ENCODE peak calls at places on chromosomes 13 and 19, in nine cellular contexts. N is GM23338, E is OCI-LY7, T is HCT116, L is SK-N-SH, M is GM23248, P is MM.1S, F is PC-3, W is neural progenitor cell. Y is an unnamed sample.

GRCh38 chr19:39820696-39821095 is 13.3 kb downstream of the DYRK1B start:
- DNase-seq in N (no peak), E (no peak), T (no peak), L (no peak), M (no peak), P (no peak), F (no peak), W (no peak), Y (no peak)

GRCh38 chr13:42804244-42804868 is 23.0 kb downstream of the FAM216B start:
- DNase-seq in N (no peak), E (no peak), T (no peak), L (no peak), M (no peak), P (peak; percentile 56), F (no peak), W (no peak), Y (no peak)

GRCh38 chr13:41954226-41954625 is 6.7 kb downstream of the VWA8 start:
- DNase-seq in N (no peak), E (no peak), T (no peak), L (no peak), M (no peak), P (no peak), F (no peak), W (no peak), Y (no peak)

GRCh38 chr19:15197275-15198005 is 3.4 kb downstream of the NOTCH3 start:
- DNase-seq in N (no peak), E (peak; percentile 60), T (no peak), L (peak; percentile 67), M (peak; percentile 37), P (no peak), F (no peak), W (no peak), Y (no peak)

GRCh38 chr19:52535831-52536800 is 8.6 kb downstream of the ZNF808 start:
- DNase-seq in N (peak; percentile 97), E (peak; percentile 92), T (no peak), L (peak; percentile 84), M (peak; percentile 94), P (no peak), F (no peak), W (peak; percentile 96), Y (peak; percentile 94)

GRCh38 chr13:44155422-44156293 is 218.0 kb upstream of the SERP2 start:
- DNase-seq in N (peak; percentile 38), E (no peak), T (no peak), L (no peak), M (peak; percentile 69), P (no peak), F (no peak), W (peak; percentile 31), Y (peak; percentile 83)

GRCh38 chr13:41075034-41075433 is 13.7 kb downstream of the WBP4 start:
- DNase-seq in N (peak; percentile 68), E (peak; percentile 66), T (no peak), L (peak; percentile 66), M (peak; percentile 69), P (peak; percentile 21), F (peak; percentile 46), W (peak; percentile 46), Y (peak; percentile 67)

GRCh38 chr19:1102407-1103106 is 1.2 kb upstream of the GPX4 start:
- DNase-seq in N (no peak), E (peak; percentile 43), T (peak; percentile 95), L (no peak), M (peak; percentile 98), P (no peak), F (peak; percentile 96), W (no peak), Y (peak; percentile 89)

GRCh38 chr13:20902438-20903163 is at the start of gene XPO4:
- DNase-seq in N (peak; percentile 89), E (peak; percentile 86), T (peak; percentile 36), L (peak; percentile 94), M (peak; percentile 95), P (peak; percentile 61), F (peak; percentile 86), W (peak; percentile 92), Y (peak; percentile 93)

GRCh38 chr13:90270231-90270630 is 1077.3 kb upstream of the MIR17HG start:
- DNase-seq in N (no peak), E (no peak), T (no peak), L (no peak), M (no peak), P (no peak), F (no peak), W (no peak), Y (no peak)

GRCh38 chr13:94121686-94122085 is 357.8 kb downstream of the DCT start:
- DNase-seq in N (no peak), E (no peak), T (no peak), L (no peak), M (peak; percentile 67), P (no peak), F (peak; percentile 32), W (no peak), Y (no peak)

GRCh38 chr19:44757057-44757734 is 8.7 kb downstream of the BCL3 start:
- DNase-seq in N (peak; percentile 49), E (no peak), T (no peak), L (peak; percentile 89), M (no peak), P (no peak), F (no peak), W (peak; percentile 66), Y (no peak)
- H2AFZ ChIP-seq in N (peak overlapping the region; percentile 91), E (no peak overlapping the region), T (no peak overlapping the region), L (no peak overlapping the region), M (no peak overlapping the region), P (no peak overlapping the region), F (no peak overlapping the region), W (peak overlapping the region; percentile 89), Y (no peak overlapping the region)

DNA sequence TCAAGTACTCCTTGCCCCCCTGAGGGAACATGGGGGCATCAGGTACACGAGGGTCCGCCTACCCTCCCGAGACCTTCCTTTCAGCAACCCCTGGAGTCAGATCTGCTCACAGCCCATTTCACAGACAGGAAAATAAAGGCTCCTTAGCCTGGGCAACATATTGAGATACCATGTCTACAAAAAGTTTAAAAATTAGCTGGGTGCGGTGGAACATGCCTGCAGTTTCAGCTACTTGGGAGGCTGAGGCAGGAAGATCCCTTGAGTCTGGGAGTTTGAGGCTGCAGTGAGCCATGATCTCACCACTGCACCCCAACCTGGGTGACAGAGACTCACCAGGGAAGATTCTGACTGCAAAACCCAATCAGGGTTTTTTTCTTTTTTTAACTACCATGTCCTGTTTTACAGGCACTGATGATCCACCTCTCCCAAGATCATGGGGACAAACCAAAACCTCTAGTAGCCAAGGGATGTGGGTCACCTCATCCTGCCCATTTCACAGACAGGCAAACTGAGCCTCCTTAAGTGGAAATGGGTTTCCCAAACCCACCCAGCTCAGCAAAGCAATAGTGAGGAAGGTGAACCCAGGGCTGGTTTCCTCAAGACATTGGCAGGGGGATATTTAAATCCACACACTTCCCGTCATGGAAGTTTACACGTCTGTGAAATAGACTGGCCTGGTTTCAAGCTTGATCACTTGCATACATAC is 6.4 kb upstream of the CDKN2D start:
- DNase-seq in N (no peak), E (no peak), T (no peak), L (no peak), M (peak; percentile 20), P (no peak), F (no peak), W (no peak), Y (no peak)
- TF ChIP-seq EZH2phosphoT487 in N (no peak), E (no peak), T (no peak), L (no peak), M (no peak), P (no peak), F (no peak), W (no peak), Y (no peak)

GRCh38 chr13:112331675-112332074 is 44.5 kb upstream of the SPACA7 start:
- DNase-seq in N (no peak), E (no peak), T (no peak), L (no peak), M (no peak), P (no peak), F (no peak), W (peak; percentile 69), Y (no peak)

GRCh38 chr13:112330066-112330465 is 46.1 kb upstream of the SPACA7 start:
- DNase-seq in N (no peak), E (no peak), T (no peak), L (no peak), M (no peak), P (no peak), F (no peak), W (no peak), Y (no peak)

GRCh38 chr13:112328936-112329335 is 47.2 kb upstream of the SPACA7 start:
- DNase-seq in N (no peak), E (no peak), T (no peak), L (no peak), M (no peak), P (no peak), F (no peak), W (no peak), Y (no peak)

GRCh38 chr13:112330479-112331407 is 45.4 kb upstream of the SPACA7 start:
- DNase-seq in N (peak; percentile 45), E (no peak), T (no peak), L (no peak), M (no peak), P (no peak), F (no peak), W (no peak), Y (no peak)

DNA sequence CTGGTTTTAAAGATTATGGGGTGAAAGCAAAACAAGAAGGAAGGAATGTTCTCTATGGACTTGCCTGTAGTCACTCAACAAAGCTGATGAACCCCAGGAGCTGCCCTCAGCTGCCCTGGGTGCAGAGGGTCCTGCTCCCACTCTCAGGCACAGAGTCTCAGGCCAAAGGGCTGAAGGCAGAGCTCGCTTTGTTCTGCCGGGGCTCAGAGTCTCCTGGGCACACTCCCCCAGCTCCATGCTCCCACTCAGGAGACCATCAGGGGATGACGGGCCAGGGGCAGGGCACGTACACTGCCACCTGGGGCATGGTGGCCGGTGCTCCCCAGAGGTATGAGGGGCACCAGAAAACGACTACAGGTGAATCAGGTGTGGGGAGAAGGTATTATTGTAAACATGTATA is 46.8 kb upstream of the SPACA7 start:
- DNase-seq in N (no peak), E (no peak), T (no peak), L (no peak), M (no peak), P (no peak), F (no peak), W (no peak), Y (no peak)
- H2AFZ ChIP-seq in N (no peak overlapping the region), E (no peak overlapping the region), T (no peak overlapping the region), L (no peak overlapping the region), M (no peak overlapping the region), P (no peak overlapping the region), F (no peak overlapping the region), W (no peak overlapping the region), Y (no peak overlapping the region)

DNA sequence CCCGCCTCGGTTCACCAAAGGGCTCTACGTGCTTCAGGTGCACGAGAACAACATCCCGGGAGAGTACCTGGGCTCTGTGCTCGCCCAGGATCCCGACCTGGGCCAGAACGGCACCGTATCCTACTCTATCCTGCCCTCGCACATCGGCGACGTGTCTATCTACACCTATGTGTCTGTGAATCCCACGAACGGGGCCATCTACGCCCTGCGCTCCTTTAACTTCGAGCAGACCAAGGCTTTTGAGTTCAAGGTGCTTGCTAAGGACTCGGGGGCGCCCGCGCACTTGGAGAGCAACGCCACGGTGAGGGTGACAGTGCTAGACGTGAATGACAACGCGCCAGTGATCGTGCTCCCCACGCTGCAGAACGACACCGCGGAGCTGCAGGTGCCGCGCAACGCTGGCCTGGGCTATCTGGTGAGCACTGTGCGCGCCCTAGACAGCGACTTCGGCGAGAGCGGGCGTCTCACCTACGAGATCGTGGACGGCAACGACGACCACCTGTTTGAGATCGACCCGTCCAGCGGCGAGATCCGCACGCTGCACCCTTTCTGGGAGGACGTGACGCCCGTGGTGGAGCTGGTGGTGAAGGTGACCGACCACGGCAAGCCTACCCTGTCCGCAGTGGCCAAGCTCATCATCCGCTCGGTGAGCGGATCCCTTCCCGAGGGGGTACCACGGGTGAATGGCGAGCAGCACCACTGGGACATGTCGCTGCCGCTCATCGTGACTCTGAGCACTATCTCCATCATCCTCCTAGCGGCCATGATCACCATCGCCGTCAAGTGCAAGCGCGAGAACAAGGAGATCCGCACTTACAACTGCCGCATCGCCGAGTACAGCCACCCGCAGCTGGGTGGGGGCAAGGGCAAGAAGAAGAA is 2.6 kb downstream of the PCDH17 start:
- DNase-seq in N (peak; percentile 74), E (no peak), T (no peak), L (peak; percentile 48), M (no peak), P (no peak), F (no peak), W (peak; percentile 24), Y (peak; percentile 17)
- TF ChIP-seq EZH2phosphoT487 in N (peak; percentile 25), E (no peak), T (no peak), L (no peak), M (no peak), P (no peak), F (no peak), W (peak; percentile 60), Y (no peak)